ENCODE peak calls at places on chromosomes 16 and 17, in seven cellular contexts. L is psoas muscle, Q is mucosa of descending colon, D is AG04450, O is breast epithelium, W is heart left ventricle, G is tibial artery. Y is an unnamed sample.

GRCh38 chr17:2419526-2419925 is 18.7 kb upstream of the MNT start:
- DNase-seq in L (no peak), Q (no peak), D (no peak), O (no peak), W (no peak), G (no peak), Y (no peak)

GRCh38 chr16:72066747-72067146 is 3.7 kb downstream of the HPR start:
- DNase-seq in L (no peak), Q (no peak), D (peak; percentile 16), O (no peak), W (no peak), G (no peak), Y (peak; percentile 18)

GRCh38 chr17:520447-521167 is 168.0 kb upstream of the RPH3AL start:
- DNase-seq in L (no peak), Q (no peak), D (peak; percentile 39), O (no peak), W (no peak), G (no peak), Y (no peak)

GRCh38 chr17:12348476-12348875 is 317.2 kb upstream of the MYOCD start:
- DNase-seq in L (no peak), Q (no peak), D (no peak), O (no peak), W (no peak), G (no peak), Y (no peak)

GRCh38 chr17:70776446-70776845 is 607.1 kb downstream of the KCNJ2 start:
- DNase-seq in L (no peak), Q (no peak), D (no peak), O (no peak), W (no peak), G (no peak), Y (no peak)

GRCh38 chr17:1267471-1267947 is 2.7 kb upstream of the BHLHA9 start:
- DNase-seq in L (no peak), Q (no peak), D (no peak), O (no peak), W (no peak), G (peak; percentile 55), Y (no peak)

GRCh38 chr16:86763819-86764218 is 185.5 kb downstream of the FOXL1 start:
- DNase-seq in L (no peak), Q (no peak), D (no peak), O (no peak), W (no peak), G (no peak), Y (no peak)

GRCh38 chr16:67428146-67428731 is 2.7 kb upstream of the HSD11B2 start:
- DNase-seq in L (peak; percentile 74), Q (peak; percentile 84), D (no peak), O (peak; percentile 83), W (peak; percentile 60), G (peak; percentile 50), Y (peak; percentile 31)

GRCh38 chr17:37259030-37259735 is 116.6 kb upstream of the C17orf78 start:
- DNase-seq in L (no peak), Q (no peak), D (no peak), O (no peak), W (no peak), G (no peak), Y (peak; percentile 37)

GRCh38 chr16:82184213-82184612 is 14.2 kb upstream of the MPHOSPH6 start:
- DNase-seq in L (no peak), Q (no peak), D (no peak), O (no peak), W (no peak), G (no peak), Y (no peak)

GRCh38 chr16:89913408-89914387 is 5.0 kb upstream of the MC1R start:
- DNase-seq in L (no peak), Q (no peak), D (no peak), O (no peak), W (no peak), G (no peak), Y (no peak)

GRCh38 chr17:50114849-50115357 is 15.1 kb downstream of the SAMD14 start:
- DNase-seq in L (no peak), Q (no peak), D (no peak), O (no peak), W (no peak), G (no peak), Y (no peak)

GRCh38 chr16:67936124-67936875 is at the start of gene PSMB10:
- DNase-seq in L (peak; percentile 47), Q (peak; percentile 82), D (no peak), O (no peak), W (peak; percentile 75), G (peak; percentile 51), Y (peak; percentile 45)

GRCh38 chr17:60905709-60906108 is 228.1 kb downstream of the BCAS3 start:
- DNase-seq in L (no peak), Q (no peak), D (no peak), O (no peak), W (no peak), G (no peak), Y (no peak)

GRCh38 chr17:82548681-82549303 is 29.3 kb downstream of the FOXK2 start:
- DNase-seq in L (no peak), Q (peak; percentile 62), D (no peak), O (no peak), W (peak; percentile 58), G (peak; percentile 48), Y (no peak)

GRCh38 chr16:77788196-77789084 is at the start of gene VAT1L:
- DNase-seq in L (no peak), Q (no peak), D (no peak), O (no peak), W (peak; percentile 32), G (peak; percentile 26), Y (no peak)

GRCh38 chr16:4214215-4214621 is 27.7 kb downstream of the SRL start:
- DNase-seq in L (peak; percentile 62), Q (no peak), D (peak; percentile 62), O (no peak), W (no peak), G (no peak), Y (peak; percentile 94)

GRCh38 chr17:73822371-73822770 is 178.1 kb upstream of the SDK2 start:
- DNase-seq in L (no peak), Q (no peak), D (no peak), O (no peak), W (no peak), G (no peak), Y (no peak)

GRCh38 chr17:10295728-10296343 is 77.0 kb downstream of the MYH13 start:
- DNase-seq in L (peak; percentile 36), Q (no peak), D (no peak), O (no peak), W (peak; percentile 37), G (no peak), Y (no peak)

DNA sequence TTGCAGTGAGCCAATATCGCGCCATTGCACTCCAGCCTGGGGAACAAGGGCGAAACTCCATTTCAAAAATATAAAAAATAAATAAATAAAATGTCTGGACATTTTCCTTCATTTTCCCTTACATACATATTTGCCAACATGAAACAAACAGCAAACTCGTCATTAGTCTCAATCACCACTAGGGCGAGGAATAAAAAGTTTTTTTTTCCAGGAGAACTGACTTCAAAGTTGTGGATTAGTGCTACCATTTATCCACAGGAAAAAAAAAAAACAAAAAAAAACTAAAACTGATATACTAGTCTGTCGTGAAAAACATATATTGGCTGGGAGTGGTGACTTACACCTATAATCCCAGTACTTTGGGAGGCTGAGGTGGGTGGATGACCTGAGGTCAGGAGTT is 77.0 kb upstream of the MTMR4 start:
- DNase-seq in L (no peak), Q (no peak), D (no peak), O (no peak), W (no peak), G (no peak), Y (no peak)
- TF ChIP-seq CTCF in L (no peak), Q (no peak), D (peak; percentile 4), O (no peak), W (no peak), G (no peak), Y (no peak)

GRCh38 chr17:29585080-29585751 is 4.2 kb downstream of the GIT1 start:
- DNase-seq in L (no peak), Q (no peak), D (no peak), O (no peak), W (peak; percentile 72), G (no peak), Y (no peak)
- H3K4me3 ChIP-seq in L (peak overlapping the region; percentile 24), Q (no peak overlapping the region), D (no peak overlapping the region), O (peak overlapping the region; percentile 18), W (peak overlapping the region; percentile 21), G (peak overlapping the region; percentile 4), Y (no peak overlapping the region)

GRCh38 chr16:46852130-46852529 is 21.1 kb upstream of the C16orf87 start:
- DNase-seq in L (no peak), Q (no peak), D (no peak), O (no peak), W (no peak), G (no peak), Y (no peak)

GRCh38 chr16:46855389-46855788 is 24.4 kb upstream of the C16orf87 start:
- DNase-seq in L (no peak), Q (no peak), D (no peak), O (no peak), W (no peak), G (no peak), Y (no peak)

GRCh38 chr16:46854846-46855245 is 23.9 kb upstream of the C16orf87 start:
- DNase-seq in L (no peak), Q (no peak), D (no peak), O (no peak), W (no peak), G (no peak), Y (no peak)

GRCh38 chr16:46850619-46851555 is 19.9 kb upstream of the C16orf87 start:
- DNase-seq in L (no peak), Q (no peak), D (no peak), O (no peak), W (no peak), G (no peak), Y (no peak)

GRCh38 chr16:46853713-46854443 is 22.9 kb upstream of the C16orf87 start:
- DNase-seq in L (peak; percentile 71), Q (no peak), D (peak; percentile 36), O (peak; percentile 78), W (peak; percentile 77), G (peak; percentile 51), Y (peak; percentile 67)
- TF ChIP-seq CTCF in L (peak; percentile 86), Q (peak; percentile 66), D (peak; percentile 93), O (peak; percentile 75), W (peak; percentile 76), G (peak; percentile 77), Y (peak; percentile 88)

GRCh38 chr17:38579934-38580333 is 25.8 kb downstream of the SRCIN1 start:
- DNase-seq in L (no peak), Q (no peak), D (no peak), O (no peak), W (no peak), G (no peak), Y (no peak)

GRCh38 chr17:38577244-38577643 is 28.5 kb downstream of the SRCIN1 start:
- DNase-seq in L (no peak), Q (no peak), D (no peak), O (no peak), W (no peak), G (no peak), Y (no peak)

GRCh38 chr17:38578641-38579480 is 26.9 kb downstream of the SRCIN1 start:
- DNase-seq in L (no peak), Q (peak; percentile 35), D (no peak), O (no peak), W (no peak), G (no peak), Y (no peak)

GRCh38 chr17:38577645-38578173 is 28.0 kb downstream of the SRCIN1 start:
- DNase-seq in L (no peak), Q (no peak), D (no peak), O (no peak), W (no peak), G (no peak), Y (no peak)

DNA sequence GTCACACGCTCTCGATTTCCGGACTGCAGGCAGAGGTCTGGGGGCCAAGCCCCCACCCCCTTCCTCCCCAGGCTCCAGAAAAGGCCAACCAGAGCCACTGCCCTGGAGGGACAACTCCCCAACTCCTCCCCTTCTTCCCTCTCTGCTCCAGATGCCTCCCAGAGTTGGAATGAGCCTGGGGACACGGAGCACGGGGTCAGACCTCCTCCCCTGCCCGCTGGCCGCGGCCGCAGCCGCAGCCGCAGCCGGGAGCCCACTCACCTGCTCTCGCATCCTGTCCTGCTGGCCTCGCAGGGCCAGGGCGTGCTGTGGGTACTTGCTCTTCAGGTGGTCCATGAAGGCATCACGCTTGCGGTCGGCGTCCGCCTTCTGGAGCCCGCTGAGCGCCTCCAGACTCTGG is 27.5 kb downstream of the SRCIN1 start:
- DNase-seq in L (no peak), Q (peak; percentile 39), D (no peak), O (no peak), W (no peak), G (no peak), Y (no peak)
- H3K4me3 ChIP-seq in L (no peak overlapping the region), Q (no peak overlapping the region), D (no peak overlapping the region), O (peak overlapping the region; percentile 16), W (peak overlapping the region; percentile 13), G (peak overlapping the region; percentile 35), Y (no peak overlapping the region)

Y was measured in astrocyte of the cerebellum.